ENCODE peak calls at places on chromosomes 2 and 18, in eight cellular contexts. P, H, U, L, M, J, V and X are unnamed samples.

GRCh38 chr2:127355407-127356008 is 32.3 kb downstream of the MAP3K2 start:
- DNase-seq in P (no peak), H (peak; percentile 45), U (peak; percentile 28), L (peak; percentile 32), M (peak; percentile 21), J (no peak), V (peak; percentile 38), X (peak; percentile 64)

GRCh38 chr2:134284119-134284670 is 30.3 kb downstream of the MGAT5 start:
- DNase-seq in P (no peak), H (no peak), U (no peak), L (peak; percentile 36), M (peak; percentile 49), J (no peak), V (no peak), X (no peak)

GRCh38 chr18:10453261-10453884 is 1.1 kb upstream of the APCDD1 start:
- DNase-seq in P (no peak), H (no peak), U (no peak), L (peak; percentile 11), M (no peak), J (no peak), V (no peak), X (no peak)

GRCh38 chr2:143808166-143808565 is 678.9 kb downstream of the ARHGAP15 start:
- DNase-seq in P (no peak), H (no peak), U (no peak), L (peak; percentile 14), M (peak; percentile 36), J (no peak), V (no peak), X (no peak)

GRCh38 chr2:19140463-19141208 is 217.8 kb downstream of the OSR1 start:
- DNase-seq in P (peak; percentile 33), H (no peak), U (peak; percentile 78), L (peak; percentile 52), M (peak; percentile 82), J (peak; percentile 76), V (peak; percentile 99), X (peak; percentile 99)

GRCh38 chr2:196130039-196130825 is 41.1 kb downstream of the STK17B start:
- DNase-seq in P (no peak), H (no peak), U (no peak), L (no peak), M (no peak), J (no peak), V (no peak), X (no peak)

GRCh38 chr2:21627938-21628337 is 504.2 kb downstream of the TDRD15 start:
- DNase-seq in P (no peak), H (no peak), U (no peak), L (no peak), M (peak; percentile 12), J (no peak), V (no peak), X (no peak)

GRCh38 chr2:100401268-100401667 is 16.2 kb downstream of the CHST10 start:
- DNase-seq in P (no peak), H (no peak), U (no peak), L (no peak), M (no peak), J (no peak), V (no peak), X (no peak)

GRCh38 chr2:11377915-11378649 is 33.6 kb upstream of the ROCK2 start:
- DNase-seq in P (no peak), H (peak; percentile 53), U (no peak), L (no peak), M (peak; percentile 77), J (no peak), V (no peak), X (no peak)

GRCh38 chr2:12083713-12084420 is 337.4 kb downstream of the LPIN1 start:
- DNase-seq in P (no peak), H (no peak), U (no peak), L (no peak), M (no peak), J (no peak), V (no peak), X (no peak)

GRCh38 chr2:229363126-229363814 is 92.2 kb upstream of the PID1 start:
- DNase-seq in P (no peak), H (no peak), U (peak; percentile 78), L (peak; percentile 61), M (no peak), J (no peak), V (no peak), X (peak; percentile 40)

GRCh38 chr2:229454934-229455631 is 184.0 kb upstream of the PID1 start:
- DNase-seq in P (peak; percentile 81), H (no peak), U (peak; percentile 81), L (peak; percentile 84), M (peak; percentile 68), J (peak; percentile 28), V (no peak), X (peak; percentile 69)

GRCh38 chr2:240947176-240947575 is 41.0 kb downstream of the CROCC2 start:
- DNase-seq in P (no peak), H (no peak), U (no peak), L (no peak), M (no peak), J (no peak), V (no peak), X (no peak)

GRCh38 chr2:37350034-37350433 is 5.6 kb downstream of the QPCT start:
- DNase-seq in P (no peak), H (peak; percentile 92), U (no peak), L (no peak), M (peak; percentile 46), J (peak; percentile 42), V (peak; percentile 67), X (peak; percentile 26)

GRCh38 chr18:62672600-62672999 is 42.7 kb upstream of the PHLPP1 start:
- DNase-seq in P (no peak), H (no peak), U (no peak), L (no peak), M (no peak), J (no peak), V (peak; percentile 16), X (peak; percentile 39)

GRCh38 chr2:240275386-240275785 is 134.9 kb upstream of the OTOS start:
- DNase-seq in P (no peak), H (no peak), U (peak; percentile 54), L (no peak), M (no peak), J (no peak), V (no peak), X (no peak)

GRCh38 chr2:98308068-98308467 is 38.2 kb upstream of the CNGA3 start:
- DNase-seq in P (no peak), H (no peak), U (no peak), L (peak; percentile 41), M (peak; percentile 4), J (no peak), V (no peak), X (no peak)

GRCh38 chr2:160324161-160324768 is 124.2 kb upstream of the ITGB6 start:
- DNase-seq in P (no peak), H (peak; percentile 50), U (peak; percentile 32), L (peak; percentile 67), M (peak; percentile 77), J (peak; percentile 65), V (peak; percentile 34), X (peak; percentile 77)

GRCh38 chr2:59888015-59888414 is 665.4 kb downstream of the BCL11A start:
- DNase-seq in P (no peak), H (peak; percentile 89), U (no peak), L (no peak), M (no peak), J (peak; percentile 14), V (no peak), X (no peak)

GRCh38 chr2:124625561-124625960 is 600.5 kb downstream of the CNTNAP5 start:
- DNase-seq in P (no peak), H (no peak), U (no peak), L (no peak), M (no peak), J (no peak), V (no peak), X (no peak)

GRCh38 chr2:124623560-124623959 is 598.5 kb downstream of the CNTNAP5 start:
- DNase-seq in P (no peak), H (no peak), U (no peak), L (no peak), M (no peak), J (no peak), V (no peak), X (no peak)

DNA sequence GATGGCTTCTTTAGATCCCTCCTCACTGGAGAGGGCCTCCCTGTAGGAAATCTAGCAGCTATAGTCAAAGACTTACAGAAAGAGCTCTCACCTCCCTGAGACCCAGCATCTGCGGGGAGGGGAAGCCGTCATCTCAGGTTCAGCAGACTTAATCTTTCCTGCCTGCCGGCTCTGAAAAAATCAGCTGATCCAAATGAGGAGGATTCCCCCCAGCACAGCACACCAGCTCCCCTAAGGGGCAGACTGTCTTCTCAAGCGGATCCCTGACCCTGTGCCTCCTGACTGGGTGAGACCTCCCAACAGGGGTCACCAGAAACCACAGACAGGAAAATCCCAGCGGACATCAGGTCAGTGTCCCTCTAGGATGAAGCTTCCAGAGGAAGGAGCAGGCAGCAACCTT is 601.9 kb downstream of the CNTNAP5 start:
- DNase-seq in P (no peak), H (no peak), U (no peak), L (no peak), M (no peak), J (no peak), V (no peak), X (no peak)
- H2AFZ ChIP-seq in P (no peak overlapping the region), H (no peak overlapping the region), U (no peak overlapping the region), L (no peak overlapping the region), M (no peak overlapping the region), J (no peak overlapping the region), V (no peak overlapping the region), X (no peak overlapping the region)

GRCh38 chr2:176104338-176105077 is 2.6 kb upstream of the HOXD11 start:
- DNase-seq in P (no peak), H (no peak), U (no peak), L (peak; percentile 85), M (no peak), J (no peak), V (no peak), X (peak; percentile 59)
- TF ChIP-seq EZH2 in P (peak; percentile 38), H (no peak), U (peak; percentile 82), L (no peak), M (peak; percentile 80), J (peak; percentile 75), V (no peak), X (no peak)

GRCh38 chr18:54739476-54739875 is 88.8 kb upstream of the RAB27B start:
- DNase-seq in P (no peak), H (no peak), U (no peak), L (no peak), M (no peak), J (no peak), V (no peak), X (no peak)
- H2AFZ ChIP-seq in P (no peak overlapping the region), H (no peak overlapping the region), U (no peak overlapping the region), L (no peak overlapping the region), M (no peak overlapping the region), J (no peak overlapping the region), V (no peak overlapping the region), X (no peak overlapping the region)

DNA sequence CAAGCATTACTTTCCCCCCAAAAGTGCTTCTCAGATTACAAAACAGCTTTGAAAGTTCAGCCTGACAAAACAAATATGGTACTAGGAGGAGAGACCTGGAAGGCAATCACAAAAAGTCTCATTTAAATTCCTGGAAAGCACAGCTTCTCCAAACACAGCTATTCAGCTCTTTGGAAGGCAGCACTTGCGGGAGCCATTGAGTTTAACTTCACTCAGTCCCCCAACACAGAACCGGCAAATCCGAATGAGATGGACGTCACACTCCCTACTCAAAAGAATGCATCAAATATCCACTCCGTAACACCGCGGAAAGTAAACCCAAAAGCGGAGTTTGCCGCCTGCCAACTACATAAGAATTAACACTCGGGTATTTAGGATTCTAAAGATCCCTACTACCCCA is 641 bp downstream of the ST6GAL2 start:
- DNase-seq in P (no peak), H (no peak), U (peak; percentile 1), L (peak; percentile 10), M (peak; percentile 10), J (no peak), V (no peak), X (peak; percentile 50)
- TF ChIP-seq EZH2 in P (peak; percentile 55), H (no peak), U (no peak), L (peak; percentile 61), M (no peak), J (no peak), V (no peak), X (no peak)